ENCODE peak calls at places on chromosomes 5 and 9, in nine cellular contexts. One of them, this sample, is unnamed.

GRCh38 chr9:113654605-113655193 is 191.2 kb downstream of the RGS3 start:
- DNase-seq in NCI-H524 treated with DMSO at 0.1 percent for 48 hours: no peak
- DNase-seq in coronary artery: peak; percentile 84
- DNase-seq in kidney glomerular epithelial cell: no peak
- DNase-seq in activated CD4-positive, alpha-beta T cell treated with anti-CD3 and anti-CD28 coated beads, Interleukin-2, amount 50 U/mL, for 1 hour: no peak
- DNase-seq in GM18507: no peak
- DNase-seq in Karpas-422: no peak
- DNase-seq in endothelial cell: no peak
- DNase-seq in fibroblast of lung: peak; percentile 44
- DNase-seq in this sample: no peak

GRCh38 chr5:75300084-75300483 is 36.9 kb upstream of the HMGCR start:
- DNase-seq in NCI-H524 treated with DMSO at 0.1 percent for 48 hours: no peak
- DNase-seq in activated CD4-positive, alpha-beta T cell treated with anti-CD3 and anti-CD28 coated beads, Interleukin-2, amount 50 U/mL, for 1 hour: no peak
- DNase-seq in fibroblast of lung: no peak
- DNase-seq in endothelial cell: no peak
- DNase-seq in coronary artery: no peak
- DNase-seq in kidney glomerular epithelial cell: no peak
- DNase-seq in Karpas-422: no peak
- DNase-seq in GM18507: no peak
- DNase-seq in this sample: no peak

GRCh38 chr9:72460342-72461312 is 60.8 kb upstream of the TMC1 start:
- DNase-seq in activated CD4-positive, alpha-beta T cell treated with anti-CD3 and anti-CD28 coated beads, Interleukin-2, amount 50 U/mL, for 1 hour: no peak
- DNase-seq in coronary artery: no peak
- DNase-seq in GM18507: no peak
- DNase-seq in fibroblast of lung: no peak
- DNase-seq in NCI-H524 treated with DMSO at 0.1 percent for 48 hours: no peak
- DNase-seq in Karpas-422: no peak
- DNase-seq in endothelial cell: no peak
- DNase-seq in kidney glomerular epithelial cell: peak; percentile 50
- DNase-seq in this sample: no peak

GRCh38 chr9:129336601-129337286 is 158.7 kb upstream of the IER5L start:
- DNase-seq in endothelial cell: no peak
- DNase-seq in Karpas-422: peak; percentile 85
- DNase-seq in activated CD4-positive, alpha-beta T cell treated with anti-CD3 and anti-CD28 coated beads, Interleukin-2, amount 50 U/mL, for 1 hour: peak; percentile 36
- DNase-seq in GM18507: no peak
- DNase-seq in kidney glomerular epithelial cell: no peak
- DNase-seq in coronary artery: no peak
- DNase-seq in fibroblast of lung: peak; percentile 75
- DNase-seq in NCI-H524 treated with DMSO at 0.1 percent for 48 hours: no peak
- DNase-seq in this sample: no peak

GRCh38 chr5:7856855-7857254 is 5.9 kb upstream of the CFAP90 start:
- DNase-seq in NCI-H524 treated with DMSO at 0.1 percent for 48 hours: peak; percentile 46
- DNase-seq in GM18507: no peak
- DNase-seq in kidney glomerular epithelial cell: peak; percentile 75
- DNase-seq in coronary artery: no peak
- DNase-seq in endothelial cell: peak; percentile 41
- DNase-seq in activated CD4-positive, alpha-beta T cell treated with anti-CD3 and anti-CD28 coated beads, Interleukin-2, amount 50 U/mL, for 1 hour: no peak
- DNase-seq in Karpas-422: peak; percentile 77
- DNase-seq in fibroblast of lung: peak; percentile 47
- DNase-seq in this sample: no peak

GRCh38 chr9:89527084-89527483 is 29.2 kb upstream of the SEMA4D start:
- DNase-seq in kidney glomerular epithelial cell: no peak
- DNase-seq in endothelial cell: no peak
- DNase-seq in Karpas-422: no peak
- DNase-seq in NCI-H524 treated with DMSO at 0.1 percent for 48 hours: no peak
- DNase-seq in fibroblast of lung: no peak
- DNase-seq in coronary artery: no peak
- DNase-seq in GM18507: no peak
- DNase-seq in activated CD4-positive, alpha-beta T cell treated with anti-CD3 and anti-CD28 coated beads, Interleukin-2, amount 50 U/mL, for 1 hour: no peak
- DNase-seq in this sample: no peak

GRCh38 chr9:5178126-5178805 is 7.2 kb downstream of the INSL6 start:
- DNase-seq in coronary artery: no peak
- DNase-seq in endothelial cell: no peak
- DNase-seq in kidney glomerular epithelial cell: no peak
- DNase-seq in NCI-H524 treated with DMSO at 0.1 percent for 48 hours: no peak
- DNase-seq in Karpas-422: no peak
- DNase-seq in activated CD4-positive, alpha-beta T cell treated with anti-CD3 and anti-CD28 coated beads, Interleukin-2, amount 50 U/mL, for 1 hour: peak; percentile 9
- DNase-seq in fibroblast of lung: no peak
- DNase-seq in GM18507: no peak
- DNase-seq in this sample: no peak

GRCh38 chr9:129069128-129069824 is 11.6 kb upstream of the DOLPP1 start:
- DNase-seq in activated CD4-positive, alpha-beta T cell treated with anti-CD3 and anti-CD28 coated beads, Interleukin-2, amount 50 U/mL, for 1 hour: peak; percentile 45
- DNase-seq in GM18507: peak; percentile 30
- DNase-seq in coronary artery: no peak
- DNase-seq in NCI-H524 treated with DMSO at 0.1 percent for 48 hours: no peak
- DNase-seq in kidney glomerular epithelial cell: no peak
- DNase-seq in Karpas-422: no peak
- DNase-seq in fibroblast of lung: no peak
- DNase-seq in endothelial cell: no peak
- DNase-seq in this sample: no peak

GRCh38 chr9:115015018-115015635 is 84.7 kb upstream of the TNFSF8 start:
- DNase-seq in fibroblast of lung: peak; percentile 65
- DNase-seq in NCI-H524 treated with DMSO at 0.1 percent for 48 hours: no peak
- DNase-seq in kidney glomerular epithelial cell: peak; percentile 30
- DNase-seq in endothelial cell: peak; percentile 62
- DNase-seq in Karpas-422: peak; percentile 59
- DNase-seq in coronary artery: no peak
- DNase-seq in GM18507: peak; percentile 9
- DNase-seq in activated CD4-positive, alpha-beta T cell treated with anti-CD3 and anti-CD28 coated beads, Interleukin-2, amount 50 U/mL, for 1 hour: no peak
- DNase-seq in this sample: no peak

GRCh38 chr5:113054899-113055298 is 78.3 kb downstream of the DCP2 start:
- DNase-seq in Karpas-422: no peak
- DNase-seq in activated CD4-positive, alpha-beta T cell treated with anti-CD3 and anti-CD28 coated beads, Interleukin-2, amount 50 U/mL, for 1 hour: no peak
- DNase-seq in GM18507: no peak
- DNase-seq in coronary artery: no peak
- DNase-seq in fibroblast of lung: no peak
- DNase-seq in endothelial cell: no peak
- DNase-seq in NCI-H524 treated with DMSO at 0.1 percent for 48 hours: no peak
- DNase-seq in kidney glomerular epithelial cell: no peak
- DNase-seq in this sample: no peak

GRCh38 chr5:98103807-98104206 is 669.7 kb upstream of the RGMB start:
- DNase-seq in GM18507: no peak
- DNase-seq in kidney glomerular epithelial cell: no peak
- DNase-seq in coronary artery: no peak
- DNase-seq in activated CD4-positive, alpha-beta T cell treated with anti-CD3 and anti-CD28 coated beads, Interleukin-2, amount 50 U/mL, for 1 hour: no peak
- DNase-seq in Karpas-422: no peak
- DNase-seq in fibroblast of lung: no peak
- DNase-seq in NCI-H524 treated with DMSO at 0.1 percent for 48 hours: no peak
- DNase-seq in endothelial cell: no peak
- DNase-seq in this sample: no peak

GRCh38 chr9:4207881-4208615 is 91.8 kb downstream of the GLIS3 start:
- DNase-seq in endothelial cell: no peak
- DNase-seq in kidney glomerular epithelial cell: no peak
- DNase-seq in coronary artery: no peak
- DNase-seq in GM18507: no peak
- DNase-seq in Karpas-422: no peak
- DNase-seq in fibroblast of lung: peak; percentile 80
- DNase-seq in activated CD4-positive, alpha-beta T cell treated with anti-CD3 and anti-CD28 coated beads, Interleukin-2, amount 50 U/mL, for 1 hour: no peak
- DNase-seq in NCI-H524 treated with DMSO at 0.1 percent for 48 hours: no peak
- DNase-seq in this sample: peak; percentile 78